ENCODE peak calls at places on chromosomes 16 and 17, in four cellular contexts. Z is esophagus squamous epithelium, Q is upper lobe of left lung, W is left lung. T is an unnamed sample. For H3K4me1, the result is how much of the 10 kb centered on the place peaks cover.

GRCh38 chr17:68910256-68910705 is 44.9 kb downstream of the ABCA8 start:
- DNase-seq in Z (no peak), Q (no peak), W (peak), T (no peak)

GRCh38 chr17:65366102-65366844 is 195.2 kb downstream of the AXIN2 start:
- DNase-seq in Z (no peak), Q (no peak), W (no peak), T (no peak)

GRCh38 chr16:35391328-35391727 is 1931.9 kb downstream of the TP53TG3F start:
- DNase-seq in Z (no peak), Q (peak), W (no peak), T (no peak)

GRCh38 chr16:15502041-15502725 is 67.8 kb downstream of the BMERB1 start:
- DNase-seq in Z (no peak), Q (no peak), W (no peak), T (no peak)

GRCh38 chr16:11149011-11149616 is 106.9 kb downstream of the SOCS1 start:
- DNase-seq in Z (no peak), Q (no peak), W (peak), T (no peak)

GRCh38 chr17:19376799-19377198 is 1.5 kb upstream of the MAPK7 start:
- DNase-seq in Z (no peak), Q (no peak), W (no peak), T (no peak)

GRCh38 chr17:51673066-51673465 is 412.7 kb downstream of the UTP18 start:
- DNase-seq in Z (no peak), Q (no peak), W (no peak), T (no peak)

GRCh38 chr16:88325087-88325750 is 57.5 kb upstream of the ZNF469 start:
- DNase-seq in Z (no peak), Q (no peak), W (peak), T (no peak)

GRCh38 chr17:15233022-15233805 is 31.9 kb downstream of the PMP22 start:
- DNase-seq in Z (no peak), Q (peak), W (no peak), T (no peak)

GRCh38 chr17:11564483-11565380 is 33.5 kb upstream of the DNAH9 start:
- DNase-seq in Z (no peak), Q (no peak), W (no peak), T (no peak)

GRCh38 chr17:17112628-17113200 is 70.5 kb downstream of the MPRIP start:
- DNase-seq in Z (no peak), Q (no peak), W (peak), T (no peak)

GRCh38 chr16:67528870-67529638 is 425 bp downstream of the RIPOR1 start:
- DNase-seq in Z (no peak), Q (peak), W (peak), T (no peak)

GRCh38 chr16:31063843-31064611 is 10.0 kb downstream of the ZNF668 start:
- DNase-seq in Z (no peak), Q (no peak), W (no peak), T (no peak)

GRCh38 chr17:44159519-44160210 is 10.8 kb upstream of the ASB16 start:
- DNase-seq in Z (no peak), Q (no peak), W (peak), T (no peak)

GRCh38 chr16:10859650-10860049 is 17.4 kb upstream of the CIITA start:
- DNase-seq in Z (no peak), Q (no peak), W (no peak), T (no peak)

GRCh38 chr16:79768594-79768993 is 168.1 kb upstream of the MAF start:
- DNase-seq in Z (no peak), Q (no peak), W (no peak), T (no peak)

GRCh38 chr17:4499431-4500187 is 928 bp downstream of the SPNS2 start:
- DNase-seq in Z (no peak), Q (no peak), W (peak), T (no peak)

GRCh38 chr16:52470601-52471000 is 76.3 kb downstream of the TOX3 start:
- DNase-seq in Z (no peak), Q (no peak), W (no peak), T (no peak)

GRCh38 chr17:49624896-49625295 is 49.2 kb downstream of the NXPH3 start:
- DNase-seq in Z (no peak), Q (no peak), W (no peak), T (no peak)

GRCh38 chr17:50133028-50133768 is 3.2 kb upstream of the SAMD14 start:
- DNase-seq in Z (no peak), Q (peak), W (peak), T (no peak)

GRCh38 chr16:27703121-27703520 is 153.2 kb downstream of the KATNIP start:
- DNase-seq in Z (no peak), Q (no peak), W (no peak), T (no peak)

GRCh38 chr17:47905221-47905733 is 9.2 kb downstream of the SP2 start:
- DNase-seq in Z (no peak), Q (peak), W (no peak), T (peak)

GRCh38 chr16:46918905-46919792 is 35.0 kb downstream of the GPT2 start:
- DNase-seq in Z (no peak), Q (no peak), W (no peak), T (no peak)

GRCh38 chr17:58120195-58120822 is 27.9 kb upstream of the OR4D1 start:
- DNase-seq in Z (no peak), Q (no peak), W (no peak), T (no peak)

GRCh38 chr17:56824503-56824902 is 9.2 kb downstream of the C17orf67 start:
- DNase-seq in Z (no peak), Q (no peak), W (no peak), T (no peak)

GRCh38 chr16:52957199-52957598 is 95.5 kb downstream of the CHD9NB start:
- DNase-seq in Z (no peak), Q (no peak), W (no peak), T (no peak)

GRCh38 chr17:61250335-61250890 is 149.2 kb upstream of the TBX2 start:
- DNase-seq in Z (no peak), Q (no peak), W (no peak), T (no peak)

GRCh38 chr17:57357392-57357784 is 101.1 kb downstream of the MSI2 start:
- DNase-seq in Z (no peak), Q (peak), W (peak), T (no peak)

GRCh38 chr17:199195-199604 is 17.8 kb upstream of the DOC2B start:
- DNase-seq in Z (no peak), Q (no peak), W (no peak), T (no peak)

GRCh38 chr17:80452173-80452915 is 24.1 kb downstream of the NPTX1 start:
- DNase-seq in Z (no peak), Q (no peak), W (peak), T (no peak)

GRCh38 chr17:40598928-40599627 is 33.8 kb upstream of the CCR7 start:
- DNase-seq in Z (no peak), Q (no peak), W (no peak), T (peak)

GRCh38 chr16:48499822-48500440 is 110.0 kb downstream of the N4BP1 start:
- DNase-seq in Z (no peak), Q (no peak), W (no peak), T (peak)

GRCh38 chr17:19558946-19559345 is 25.3 kb downstream of the SLC47A1 start:
- DNase-seq in Z (no peak), Q (no peak), W (no peak), T (no peak)

GRCh38 chr17:74568116-74568873 is 986 bp upstream of the CD300H start:
- DNase-seq in Z (no peak), Q (no peak), W (no peak), T (no peak)

GRCh38 chr16:66610111-66610820 is 5.8 kb downstream of the CMTM3 start:
- DNase-seq in Z (no peak), Q (no peak), W (no peak), T (no peak)

GRCh38 chr17:35189291-35189690 is 4.9 kb downstream of the SLC35G3 start:
- DNase-seq in Z (no peak), Q (no peak), W (no peak), T (no peak)

GRCh38 chr17:41973457-41973856 is 6.9 kb downstream of the CNP start:
- DNase-seq in Z (no peak), Q (no peak), W (peak), T (no peak)
- H3K4me1 ChIP-seq in Z (half or more), Q (under half), W (under half), T (under half)

DNA sequence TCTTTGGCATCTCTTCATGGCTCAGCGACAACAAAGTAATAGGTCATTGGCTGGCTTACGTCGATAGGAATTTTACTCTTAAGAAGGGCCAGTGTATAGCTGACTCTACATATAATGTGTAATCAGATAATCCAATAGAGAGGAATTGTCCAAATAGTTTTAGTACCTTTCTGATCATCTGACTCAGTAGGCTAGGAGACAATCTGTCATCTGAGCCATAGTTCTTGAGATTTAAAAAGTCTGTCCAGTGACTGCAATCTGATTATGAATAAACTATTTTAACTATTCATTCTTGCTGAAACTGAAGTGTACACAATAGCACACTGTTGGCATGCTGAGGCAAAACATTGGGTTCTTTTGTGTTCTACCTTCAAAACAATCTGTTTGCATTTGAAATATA is 21.4 kb upstream of the NOL11 start:
- DNase-seq in Z (no peak), Q (no peak), W (no peak), T (no peak)
- H3K27ac ChIP-seq in Z (no peak), Q (peak), W (no peak), T (no peak)

GRCh38 chr16:54509406-54509931 is 222.9 kb upstream of the IRX3 start:
- DNase-seq in Z (no peak), Q (no peak), W (no peak), T (no peak)
- H3K4me1 ChIP-seq in Z (under half), Q (under half), W (under half), T (under half)

DNA sequence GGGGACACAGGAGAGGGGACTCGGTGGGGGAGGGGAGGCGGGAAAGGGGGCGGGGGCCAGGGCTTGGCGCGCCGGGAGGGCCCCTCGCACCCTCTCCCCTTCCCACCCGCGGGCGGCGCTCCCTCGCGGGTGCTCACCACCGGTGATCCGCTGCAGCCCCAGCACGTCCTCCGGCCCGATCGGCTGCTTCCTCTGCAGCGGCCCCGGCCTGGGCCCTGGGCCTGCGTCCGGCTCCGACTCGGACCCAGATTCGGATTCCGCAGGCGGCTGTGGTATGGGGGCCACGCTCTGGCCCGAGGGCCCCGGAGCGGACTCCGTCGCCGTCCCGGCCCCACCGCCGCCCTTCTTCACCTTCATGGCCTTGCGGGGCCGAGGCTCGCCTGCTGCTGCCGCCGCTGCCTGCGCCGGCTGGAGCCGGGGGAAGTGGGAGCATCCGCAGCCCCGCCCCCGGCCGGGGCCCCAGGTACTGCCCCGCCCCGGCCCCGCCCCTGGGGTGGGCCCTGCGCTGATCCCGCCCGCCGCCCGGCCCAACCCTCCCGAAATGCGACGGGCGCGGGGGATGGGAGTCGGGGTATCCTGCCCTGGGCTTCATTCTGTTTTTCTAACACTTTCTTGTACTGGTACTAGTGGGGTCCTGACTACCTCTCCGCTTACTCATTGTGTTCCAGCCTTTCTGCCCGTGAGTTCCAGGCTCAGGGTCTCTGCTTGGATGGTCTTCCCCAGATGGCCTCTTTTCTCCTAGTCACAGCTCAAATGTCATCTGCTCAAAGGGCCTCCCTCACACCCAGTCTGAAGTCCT is at the start of gene UNC119:
- DNase-seq in Z (no peak), Q (peak), W (peak), T (no peak)
- H3K27ac ChIP-seq in Z (peak), Q (peak), W (peak), T (peak)

DNA sequence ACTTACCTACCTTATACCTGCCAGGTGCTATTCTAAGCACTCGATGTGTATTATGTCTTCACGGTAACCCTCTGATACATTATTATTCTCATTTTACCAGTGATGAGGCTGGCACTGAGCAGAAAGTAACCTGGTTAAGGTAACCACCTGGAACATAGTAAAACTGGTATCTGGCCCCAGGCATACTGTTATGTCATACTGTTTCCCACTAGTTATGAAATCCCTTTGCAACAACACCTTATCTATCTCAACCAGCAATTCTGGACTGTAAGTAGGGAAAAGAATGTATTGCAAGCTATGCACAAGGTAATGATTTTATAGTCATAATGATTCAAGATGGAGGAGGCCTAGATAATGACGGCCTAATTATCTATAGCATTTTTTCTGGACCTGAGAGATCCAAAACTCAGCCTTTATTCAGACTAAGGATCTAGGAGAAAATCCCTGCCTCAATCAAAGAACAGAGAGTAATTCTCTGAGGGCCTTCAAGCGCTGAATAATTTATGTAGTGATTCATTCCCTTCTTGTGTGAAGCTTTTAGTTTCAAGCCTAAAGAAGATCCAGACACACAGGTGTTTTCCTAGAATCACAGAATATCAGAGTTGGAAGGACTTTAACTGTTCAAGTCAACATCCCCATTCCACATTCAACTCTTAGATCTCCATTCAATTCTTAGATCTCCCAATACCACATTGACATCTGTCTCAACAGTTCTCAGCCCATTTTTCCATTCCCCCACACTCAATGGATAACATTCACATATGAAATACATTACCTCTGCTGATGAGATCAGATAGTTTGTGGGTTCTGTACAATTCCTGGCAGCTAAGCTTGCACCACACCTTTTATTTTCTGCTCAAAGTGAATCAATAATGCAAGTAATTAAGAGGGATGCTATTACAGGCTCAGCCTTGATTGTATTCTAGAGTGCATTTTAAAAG is 14.9 kb upstream of the MMD start:
- DNase-seq in Z (no peak), Q (no peak), W (no peak), T (no peak)
- H3K4me1 ChIP-seq in Z (under half), Q (under half), W (under half), T (under half)

GRCh38 chr16:2032285-2033056 is 5.8 kb downstream of the NHERF2 start:
- DNase-seq in Z (no peak), Q (no peak), W (no peak), T (no peak)

GRCh38 chr16:2031081-2031577 is 4.4 kb downstream of the NHERF2 start:
- DNase-seq in Z (no peak), Q (peak), W (no peak), T (no peak)

GRCh38 chr16:2034695-2035430 is 8.2 kb downstream of the NHERF2 start:
- DNase-seq in Z (no peak), Q (no peak), W (no peak), T (no peak)

GRCh38 chr16:2035431-2036199 is 8.9 kb downstream of the NHERF2 start:
- DNase-seq in Z (no peak), Q (peak), W (peak), T (no peak)

GRCh38 chr16:2033057-2033911 is 6.6 kb downstream of the NHERF2 start:
- DNase-seq in Z (no peak), Q (peak), W (no peak), T (peak)
- H3K27ac ChIP-seq in Z (peak), Q (peak), W (peak), T (peak)

DNA sequence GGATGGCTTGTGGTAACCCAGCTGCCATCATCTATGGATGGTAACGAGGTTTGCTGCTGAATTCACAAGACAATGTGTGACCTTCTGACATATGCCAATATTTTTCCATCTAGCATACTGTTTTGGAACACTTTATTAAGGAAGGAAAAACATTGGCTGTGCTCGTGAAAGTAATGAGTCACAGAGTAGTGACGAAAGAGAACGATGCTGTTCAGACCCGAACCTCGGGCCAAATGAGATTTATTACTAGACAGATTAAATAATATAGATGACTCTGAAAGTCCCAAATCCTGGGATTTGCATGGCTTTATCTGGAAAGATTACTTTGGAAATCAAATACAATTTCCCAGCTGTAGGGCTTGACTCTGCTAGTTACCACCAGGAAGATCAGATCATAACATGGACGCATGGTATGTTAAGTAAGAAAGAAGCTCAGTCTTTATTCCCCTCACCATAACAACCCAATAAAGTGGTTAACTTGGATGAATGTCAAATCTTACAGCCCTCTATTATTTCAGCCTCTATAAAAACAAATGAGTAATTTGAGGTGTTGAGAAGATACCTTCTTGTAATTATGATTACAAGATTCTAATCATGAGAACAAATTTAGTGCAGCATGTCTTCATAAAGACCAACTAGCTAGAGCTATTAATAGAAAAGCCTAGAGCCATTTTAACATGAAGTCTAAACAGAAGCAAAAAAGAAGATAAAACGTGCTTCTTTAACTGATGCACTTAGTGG is 32.6 kb downstream of the ERN1 start:
- DNase-seq in Z (no peak), Q (no peak), W (no peak), T (no peak)
- H3K4me1 ChIP-seq in Z (under half), Q (under half), W (under half), T (under half)

T was measured in right atrium auricular region.